ENCODE peak calls at places on chromosome 3, in five cellular contexts. One of them, this sample, is unnamed.
A peak's percentile ranks its signal among the peaks of the same experiment; 100 is the strongest.

GRCh38 chr3:52452570-52453221 is 1.1 kb downstream of the TNNC1 start:
- DNase-seq in neuronal stem cell: no peak
- DNase-seq in naive thymus-derived CD4-positive, alpha-beta T cell: no peak
- DNase-seq in heart left ventricle: peak; percentile 93
- DNase-seq in spleen: no peak
- DNase-seq in this sample: no peak

GRCh38 chr3:157129782-157130137 is 30.2 kb downstream of the CCNL1 start:
- DNase-seq in neuronal stem cell: peak; percentile 26
- DNase-seq in spleen: no peak
- DNase-seq in heart left ventricle: no peak
- DNase-seq in naive thymus-derived CD4-positive, alpha-beta T cell: no peak
- DNase-seq in this sample: no peak

GRCh38 chr3:170689218-170689874 is 103.5 kb upstream of the SLC7A14 start:
- DNase-seq in neuronal stem cell: no peak
- DNase-seq in spleen: no peak
- DNase-seq in naive thymus-derived CD4-positive, alpha-beta T cell: no peak
- DNase-seq in heart left ventricle: no peak
- DNase-seq in this sample: no peak

GRCh38 chr3:69948246-69948862 is 51.2 kb upstream of the SAMMSON start:
- DNase-seq in spleen: no peak
- DNase-seq in heart left ventricle: no peak
- DNase-seq in neuronal stem cell: peak; percentile 31
- DNase-seq in naive thymus-derived CD4-positive, alpha-beta T cell: no peak
- DNase-seq in this sample: no peak

GRCh38 chr3:130849111-130849552 is 44.8 kb upstream of the ATP2C1 start:
- DNase-seq in neuronal stem cell: no peak
- DNase-seq in heart left ventricle: peak; percentile 54
- DNase-seq in spleen: no peak
- DNase-seq in naive thymus-derived CD4-positive, alpha-beta T cell: no peak
- DNase-seq in this sample: no peak

GRCh38 chr3:40042752-40043443 is 233.5 kb downstream of the MYRIP start:
- DNase-seq in spleen: no peak
- DNase-seq in naive thymus-derived CD4-positive, alpha-beta T cell: no peak
- DNase-seq in neuronal stem cell: no peak
- DNase-seq in heart left ventricle: no peak
- DNase-seq in this sample: no peak

GRCh38 chr3:83302091-83302490 is 1540.6 kb upstream of the GBE1 start:
- DNase-seq in heart left ventricle: no peak
- DNase-seq in neuronal stem cell: no peak
- DNase-seq in naive thymus-derived CD4-positive, alpha-beta T cell: no peak
- DNase-seq in spleen: no peak
- DNase-seq in this sample: no peak

GRCh38 chr3:94647131-94647530 is 584.3 kb downstream of the NSUN3 start:
- DNase-seq in heart left ventricle: no peak
- DNase-seq in naive thymus-derived CD4-positive, alpha-beta T cell: no peak
- DNase-seq in neuronal stem cell: no peak
- DNase-seq in spleen: no peak
- DNase-seq in this sample: no peak

GRCh38 chr3:21484323-21485154 is 266.5 kb downstream of the ZNF385D start:
- DNase-seq in spleen: no peak
- DNase-seq in naive thymus-derived CD4-positive, alpha-beta T cell: no peak
- DNase-seq in neuronal stem cell: peak; percentile 55
- DNase-seq in heart left ventricle: peak; percentile 46
- DNase-seq in this sample: no peak

GRCh38 chr3:59052803-59053411 is 3.1 kb upstream of the CFAP20DC start:
- DNase-seq in naive thymus-derived CD4-positive, alpha-beta T cell: no peak
- DNase-seq in heart left ventricle: no peak
- DNase-seq in spleen: no peak
- DNase-seq in neuronal stem cell: no peak
- DNase-seq in this sample: no peak

GRCh38 chr3:46985588-46985987 is 6.1 kb downstream of the NBEAL2 start:
- DNase-seq in heart left ventricle: no peak
- DNase-seq in neuronal stem cell: no peak
- DNase-seq in spleen: peak; percentile 78
- DNase-seq in naive thymus-derived CD4-positive, alpha-beta T cell: no peak
- DNase-seq in this sample: no peak

GRCh38 chr3:16411450-16411849 is 102.0 kb downstream of the RFTN1 start:
- DNase-seq in naive thymus-derived CD4-positive, alpha-beta T cell: no peak
- DNase-seq in heart left ventricle: no peak
- DNase-seq in neuronal stem cell: no peak
- DNase-seq in spleen: no peak
- DNase-seq in this sample: no peak

GRCh38 chr3:81742581-81742980 is 18.9 kb downstream of the GBE1 start:
- DNase-seq in naive thymus-derived CD4-positive, alpha-beta T cell: no peak
- DNase-seq in spleen: no peak
- DNase-seq in heart left ventricle: no peak
- DNase-seq in neuronal stem cell: no peak
- DNase-seq in this sample: no peak

GRCh38 chr3:57803647-57804081 is 47.6 kb downstream of the SLMAP start:
- DNase-seq in naive thymus-derived CD4-positive, alpha-beta T cell: peak; percentile 28
- DNase-seq in neuronal stem cell: no peak
- DNase-seq in spleen: no peak
- DNase-seq in heart left ventricle: no peak
- DNase-seq in this sample: no peak

GRCh38 chr3:80734483-80734882 is 966.7 kb upstream of the ROBO1 start:
- DNase-seq in spleen: no peak
- DNase-seq in neuronal stem cell: no peak
- DNase-seq in naive thymus-derived CD4-positive, alpha-beta T cell: no peak
- DNase-seq in heart left ventricle: no peak
- DNase-seq in this sample: no peak

GRCh38 chr3:127492426-127492825 is 98.1 kb downstream of the TPRA1 start:
- DNase-seq in neuronal stem cell: no peak
- DNase-seq in naive thymus-derived CD4-positive, alpha-beta T cell: no peak
- DNase-seq in spleen: no peak
- DNase-seq in heart left ventricle: no peak
- DNase-seq in this sample: no peak

GRCh38 chr3:98322686-98323085 is 31.0 kb upstream of the OR5K4 start:
- DNase-seq in spleen: no peak
- DNase-seq in naive thymus-derived CD4-positive, alpha-beta T cell: no peak
- DNase-seq in neuronal stem cell: no peak
- DNase-seq in heart left ventricle: no peak
- DNase-seq in this sample: no peak

GRCh38 chr3:176734146-176734545 is 463.1 kb downstream of the TBL1XR1 start:
- DNase-seq in spleen: no peak
- DNase-seq in naive thymus-derived CD4-positive, alpha-beta T cell: no peak
- DNase-seq in heart left ventricle: no peak
- DNase-seq in neuronal stem cell: no peak
- DNase-seq in this sample: no peak

GRCh38 chr3:15572138-15572537 is 29.2 kb downstream of the HACL1 start:
- DNase-seq in neuronal stem cell: no peak
- DNase-seq in heart left ventricle: no peak
- DNase-seq in naive thymus-derived CD4-positive, alpha-beta T cell: no peak
- DNase-seq in spleen: no peak
- DNase-seq in this sample: no peak

GRCh38 chr3:50150404-50150750 is 4.7 kb upstream of the SEMA3F start:
- DNase-seq in spleen: no peak
- DNase-seq in naive thymus-derived CD4-positive, alpha-beta T cell: no peak
- DNase-seq in neuronal stem cell: no peak
- DNase-seq in heart left ventricle: no peak
- DNase-seq in this sample: no peak

GRCh38 chr3:81602781-81603180 is 158.7 kb downstream of the GBE1 start:
- DNase-seq in spleen: no peak
- DNase-seq in neuronal stem cell: no peak
- DNase-seq in heart left ventricle: no peak
- DNase-seq in naive thymus-derived CD4-positive, alpha-beta T cell: no peak
- DNase-seq in this sample: no peak

GRCh38 chr3:129592362-129593150 is 13.9 kb downstream of the PLXND1 start:
- DNase-seq in spleen: peak; percentile 91
- DNase-seq in heart left ventricle: peak; percentile 91
- DNase-seq in naive thymus-derived CD4-positive, alpha-beta T cell: no peak
- DNase-seq in neuronal stem cell: no peak
- DNase-seq in this sample: no peak

GRCh38 chr3:45553469-45553974 is 41.0 kb upstream of the LIMD1 start:
- DNase-seq in naive thymus-derived CD4-positive, alpha-beta T cell: no peak
- DNase-seq in neuronal stem cell: no peak
- DNase-seq in spleen: no peak
- DNase-seq in heart left ventricle: peak; percentile 84
- DNase-seq in this sample: no peak

GRCh38 chr3:46162975-46163550 is 45.0 kb downstream of the CCR1 start:
- DNase-seq in spleen: no peak
- DNase-seq in heart left ventricle: no peak
- DNase-seq in naive thymus-derived CD4-positive, alpha-beta T cell: no peak
- DNase-seq in neuronal stem cell: no peak
- DNase-seq in this sample: no peak

GRCh38 chr3:135922903-135923250 is 42.7 kb upstream of the PPP2R3A start:
- DNase-seq in naive thymus-derived CD4-positive, alpha-beta T cell: no peak
- DNase-seq in spleen: no peak
- DNase-seq in neuronal stem cell: no peak
- DNase-seq in heart left ventricle: no peak
- DNase-seq in this sample: no peak

GRCh38 chr3:141644931-141645330 is 93.2 kb upstream of the RNF7 start:
- DNase-seq in spleen: peak; percentile 94
- DNase-seq in heart left ventricle: peak; percentile 76
- DNase-seq in neuronal stem cell: peak; percentile 23
- DNase-seq in naive thymus-derived CD4-positive, alpha-beta T cell: peak; percentile 37
- DNase-seq in this sample: peak; percentile 26

GRCh38 chr3:154314152-154314551 is 10.1 kb downstream of the DHX36 start:
- DNase-seq in heart left ventricle: no peak
- DNase-seq in naive thymus-derived CD4-positive, alpha-beta T cell: no peak
- DNase-seq in neuronal stem cell: no peak
- DNase-seq in spleen: no peak
- DNase-seq in this sample: no peak

GRCh38 chr3:132464066-132464465 is 46.8 kb downstream of the DNAJC13 start:
- DNase-seq in neuronal stem cell: no peak
- DNase-seq in spleen: no peak
- DNase-seq in heart left ventricle: no peak
- DNase-seq in naive thymus-derived CD4-positive, alpha-beta T cell: no peak
- DNase-seq in this sample: no peak

GRCh38 chr3:158269896-158270295 is 160.0 kb downstream of the RSRC1 start:
- DNase-seq in spleen: no peak
- DNase-seq in neuronal stem cell: no peak
- DNase-seq in heart left ventricle: no peak
- DNase-seq in naive thymus-derived CD4-positive, alpha-beta T cell: no peak
- DNase-seq in this sample: no peak

GRCh38 chr3:183618542-183618941 is 16.9 kb upstream of the KLHL24 start:
- DNase-seq in neuronal stem cell: no peak
- DNase-seq in heart left ventricle: no peak
- DNase-seq in naive thymus-derived CD4-positive, alpha-beta T cell: no peak
- DNase-seq in spleen: no peak
- DNase-seq in this sample: no peak

GRCh38 chr3:183619020-183619419 is 16.4 kb upstream of the KLHL24 start:
- DNase-seq in naive thymus-derived CD4-positive, alpha-beta T cell: no peak
- DNase-seq in neuronal stem cell: no peak
- DNase-seq in heart left ventricle: no peak
- DNase-seq in spleen: no peak
- DNase-seq in this sample: no peak

GRCh38 chr3:183619624-183620274 is 15.7 kb upstream of the KLHL24 start:
- DNase-seq in naive thymus-derived CD4-positive, alpha-beta T cell: no peak
- DNase-seq in neuronal stem cell: no peak
- DNase-seq in spleen: no peak
- DNase-seq in heart left ventricle: no peak
- DNase-seq in this sample: no peak
- H3K9me3 ChIP-seq in naive thymus-derived CD4-positive, alpha-beta T cell: peaks cover 4% of the 10 kb centered on the region
- H3K9me3 ChIP-seq in neuronal stem cell: no peaks in the 10 kb centered on the region
- H3K9me3 ChIP-seq in spleen: no peaks in the 10 kb centered on the region
- H3K9me3 ChIP-seq in heart left ventricle: no peaks in the 10 kb centered on the region
- H3K9me3 ChIP-seq in this sample: no peaks in the 10 kb centered on the region

GRCh38 chr3:71389191-71389590 is 194.3 kb downstream of the FOXP1 start:
- DNase-seq in spleen: no peak
- DNase-seq in heart left ventricle: no peak
- DNase-seq in naive thymus-derived CD4-positive, alpha-beta T cell: no peak
- DNase-seq in neuronal stem cell: no peak
- DNase-seq in this sample: no peak
- H3K4me1 ChIP-seq in spleen: peaks cover 98% of the 10 kb centered on the region
- H3K4me1 ChIP-seq in heart left ventricle: peaks cover 29% of the 10 kb centered on the region
- H3K4me1 ChIP-seq in naive thymus-derived CD4-positive, alpha-beta T cell: peaks cover 81% of the 10 kb centered on the region
- H3K4me1 ChIP-seq in neuronal stem cell: peaks cover 8% of the 10 kb centered on the region
- H3K4me1 ChIP-seq in this sample: peaks cover 23% of the 10 kb centered on the region

GRCh38 chr3:55936549-55937052 is 449.5 kb upstream of the WNT5A start:
- DNase-seq in neuronal stem cell: no peak
- DNase-seq in spleen: no peak
- DNase-seq in heart left ventricle: no peak
- DNase-seq in naive thymus-derived CD4-positive, alpha-beta T cell: no peak
- DNase-seq in this sample: no peak

GRCh38 chr3:55937301-55937700 is 450.2 kb upstream of the WNT5A start:
- DNase-seq in neuronal stem cell: no peak
- DNase-seq in spleen: no peak
- DNase-seq in naive thymus-derived CD4-positive, alpha-beta T cell: no peak
- DNase-seq in heart left ventricle: no peak
- DNase-seq in this sample: no peak

GRCh38 chr3:55935241-55935640 is 448.1 kb upstream of the WNT5A start:
- DNase-seq in heart left ventricle: no peak
- DNase-seq in neuronal stem cell: no peak
- DNase-seq in spleen: no peak
- DNase-seq in naive thymus-derived CD4-positive, alpha-beta T cell: no peak
- DNase-seq in this sample: no peak

DNA sequence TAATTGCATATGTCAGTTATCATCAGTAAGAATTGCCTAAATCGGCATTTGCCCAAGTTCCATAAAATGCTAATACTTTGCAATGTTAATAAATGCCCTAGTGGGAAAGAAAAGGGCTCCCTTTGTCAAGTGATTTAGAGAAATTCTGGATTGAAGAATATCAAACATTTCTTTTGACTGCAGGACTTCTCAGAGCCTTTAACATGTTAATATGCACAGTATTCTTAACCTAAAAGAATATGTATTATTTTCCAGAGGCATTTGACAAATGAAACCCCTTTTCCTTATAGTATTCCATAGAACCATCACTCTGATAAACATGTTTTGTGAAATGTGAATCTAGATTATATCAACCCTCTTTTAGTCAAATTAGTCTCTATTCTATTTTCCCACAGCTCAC is 452.2 kb upstream of the WNT5A start:
- DNase-seq in naive thymus-derived CD4-positive, alpha-beta T cell: no peak
- DNase-seq in neuronal stem cell: no peak
- DNase-seq in spleen: no peak
- DNase-seq in heart left ventricle: no peak
- DNase-seq in this sample: no peak
- H3K27ac ChIP-seq in naive thymus-derived CD4-positive, alpha-beta T cell: no peak overlapping the region
- H3K27ac ChIP-seq in neuronal stem cell: no peak overlapping the region
- H3K27ac ChIP-seq in spleen: no peak overlapping the region
- H3K27ac ChIP-seq in heart left ventricle: no peak overlapping the region
- H3K27ac ChIP-seq in this sample: no peak overlapping the region

GRCh38 chr3:150488867-150489266 is 57.4 kb downstream of the SERP1 start:
- DNase-seq in naive thymus-derived CD4-positive, alpha-beta T cell: no peak
- DNase-seq in spleen: no peak
- DNase-seq in heart left ventricle: no peak
- DNase-seq in neuronal stem cell: no peak
- DNase-seq in this sample: no peak

GRCh38 chr3:150484410-150484809 is 61.9 kb downstream of the SERP1 start:
- DNase-seq in heart left ventricle: no peak
- DNase-seq in spleen: no peak
- DNase-seq in naive thymus-derived CD4-positive, alpha-beta T cell: no peak
- DNase-seq in neuronal stem cell: no peak
- DNase-seq in this sample: no peak

GRCh38 chr3:150479370-150479769 is 66.9 kb downstream of the SERP1 start:
- DNase-seq in heart left ventricle: no peak
- DNase-seq in neuronal stem cell: no peak
- DNase-seq in naive thymus-derived CD4-positive, alpha-beta T cell: no peak
- DNase-seq in spleen: no peak
- DNase-seq in this sample: no peak

GRCh38 chr3:150480802-150481201 is 65.5 kb downstream of the SERP1 start:
- DNase-seq in naive thymus-derived CD4-positive, alpha-beta T cell: no peak
- DNase-seq in spleen: no peak
- DNase-seq in heart left ventricle: no peak
- DNase-seq in neuronal stem cell: no peak
- DNase-seq in this sample: no peak

GRCh38 chr3:150483226-150483625 is 63.1 kb downstream of the SERP1 start:
- DNase-seq in naive thymus-derived CD4-positive, alpha-beta T cell: no peak
- DNase-seq in neuronal stem cell: no peak
- DNase-seq in heart left ventricle: no peak
- DNase-seq in spleen: no peak
- DNase-seq in this sample: no peak
- H3K9me3 ChIP-seq in naive thymus-derived CD4-positive, alpha-beta T cell: peaks cover 8% of the 10 kb centered on the region
- H3K9me3 ChIP-seq in neuronal stem cell: peaks cover 1% of the 10 kb centered on the region
- H3K9me3 ChIP-seq in heart left ventricle: peaks cover 27% of the 10 kb centered on the region
- H3K9me3 ChIP-seq in spleen: peaks cover 56% of the 10 kb centered on the region
- H3K9me3 ChIP-seq in this sample: no peaks in the 10 kb centered on the region

This sample was measured in effector memory CD4-positive, alpha-beta T cell.